ENCODE peak calls at places on chromosomes 7 and 10, in six cellular contexts. K is PC-3, I is neuronal stem cell, Z is suprapubic skin, T is H1, Y is OCI-LY7. N is an unnamed sample.
A peak's percentile ranks its signal among the peaks of the same experiment; 100 is the strongest.

GRCh38 chr7:108094933-108095710 is 35.0 kb downstream of the LAMB4 start:
- DNase-seq in K (peak; percentile 80), I (no peak), Z (no peak), T (no peak), Y (peak; percentile 8), N (no peak)

GRCh38 chr10:47349516-47349915 is 1.4 kb downstream of the RBP3 start:
- DNase-seq in K (no peak), I (no peak), Z (no peak), T (no peak), Y (no peak), N (no peak)

GRCh38 chr10:70684841-70685457 is 12.6 kb downstream of the ADAMTS14 start:
- DNase-seq in K (no peak), I (no peak), Z (no peak), T (no peak), Y (no peak), N (no peak)

GRCh38 chr10:30803901-30804322 is 174.4 kb upstream of the LYZL2 start:
- DNase-seq in K (no peak), I (no peak), Z (peak; percentile 83), T (no peak), Y (no peak), N (no peak)

GRCh38 chr10:15295540-15296325 is 75.4 kb downstream of the FAM171A1 start:
- DNase-seq in K (no peak), I (no peak), Z (no peak), T (no peak), Y (no peak), N (no peak)

GRCh38 chr7:117715784-117716445 is 157.3 kb downstream of the CTTNBP2 start:
- DNase-seq in K (peak; percentile 72), I (peak; percentile 27), Z (no peak), T (no peak), Y (peak; percentile 40), N (no peak)

GRCh38 chr7:145156834-145157233 is 321.0 kb upstream of the TPK1 start:
- DNase-seq in K (no peak), I (no peak), Z (no peak), T (no peak), Y (no peak), N (no peak)

GRCh38 chr7:27179503-27180430 is 5.3 kb downstream of the HOXA11 start:
- DNase-seq in K (peak; percentile 90), I (no peak), Z (peak; percentile 91), T (no peak), Y (peak; percentile 64), N (no peak)

GRCh38 chr10:46557319-46558140 is 1.1 kb upstream of the GPRIN2 start:
- DNase-seq in K (no peak), I (no peak), Z (peak; percentile 88), T (no peak), Y (no peak), N (no peak)

GRCh38 chr7:15463801-15464761 is 97.7 kb downstream of the AGMO start:
- DNase-seq in K (no peak), I (no peak), Z (no peak), T (no peak), Y (no peak), N (no peak)

GRCh38 chr7:129212596-129212995 is 12.2 kb upstream of the AHCYL2 start:
- DNase-seq in K (no peak), I (no peak), Z (no peak), T (no peak), Y (no peak), N (no peak)
- H3K36me3 ChIP-seq in K (no peaks in the 10 kb centered on the region), I (peaks cover 63% of the 10 kb centered on the region), Z (peaks cover 22% of the 10 kb centered on the region), T (peaks cover 28% of the 10 kb centered on the region), Y (no peaks in the 10 kb centered on the region), N (no peaks in the 10 kb centered on the region)

DNA sequence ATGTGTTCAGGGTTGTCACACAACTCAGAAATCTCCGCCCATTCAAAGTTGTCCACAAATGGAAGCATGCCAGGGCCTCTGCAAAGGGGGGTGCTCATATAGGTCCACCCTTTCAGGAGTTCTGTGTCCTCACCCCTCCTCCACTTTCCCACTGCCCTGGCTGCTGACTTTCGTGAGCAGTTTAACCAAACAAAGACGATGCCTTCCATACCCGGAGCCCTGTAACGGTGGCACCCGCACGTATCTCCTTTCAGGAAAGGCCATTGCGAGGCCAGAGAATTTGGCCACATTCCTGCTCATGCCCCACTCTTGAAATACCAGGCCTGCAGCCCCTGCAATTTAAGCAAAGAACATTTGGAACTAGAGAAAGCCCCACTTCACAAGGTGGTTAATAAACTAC is 1.4 kb downstream of the CPXM2 start:
- DNase-seq in K (no peak), I (no peak), Z (no peak), T (no peak), Y (no peak), N (no peak)
- H3K4me3 ChIP-seq in K (no peak overlapping the region), I (no peak overlapping the region), Z (peak overlapping the region; percentile 45), T (no peak overlapping the region), Y (no peak overlapping the region), N (no peak overlapping the region)

DNA sequence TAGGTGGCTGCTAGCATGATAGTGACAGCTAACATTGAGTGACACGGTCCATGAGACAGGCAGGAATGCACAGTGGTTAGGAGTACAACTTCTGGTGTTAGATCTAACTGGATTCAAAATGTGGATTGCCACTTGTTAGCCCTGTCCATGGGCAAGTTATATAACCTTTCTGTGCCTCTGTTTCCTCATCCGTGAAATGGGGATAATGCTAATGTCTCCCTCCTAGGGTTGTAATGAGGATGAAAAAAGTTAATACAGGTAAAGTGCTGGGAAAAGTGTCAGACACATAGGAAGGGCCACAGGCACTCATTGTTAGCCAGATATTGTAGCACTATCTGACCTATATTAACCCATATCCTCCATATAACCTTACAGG is 41.8 kb downstream of the TACR2 start:
- DNase-seq in K (no peak), I (no peak), Z (no peak), T (no peak), Y (no peak), N (no peak)
- H3K36me3 ChIP-seq in K (peaks cover 53% of the 10 kb centered on the region), I (peaks cover 22% of the 10 kb centered on the region), Z (peaks cover 47% of the 10 kb centered on the region), T (peaks cover 45% of the 10 kb centered on the region), Y (peaks cover 10% of the 10 kb centered on the region), N (peaks cover 19% of the 10 kb centered on the region)

GRCh38 chr7:137934176-137934826 is 67.6 kb downstream of the CREB3L2 start:
- DNase-seq in K (no peak), I (no peak), Z (no peak), T (no peak), Y (no peak), N (no peak)

GRCh38 chr7:137934941-137935848 is 66.7 kb downstream of the CREB3L2 start:
- DNase-seq in K (no peak), I (no peak), Z (no peak), T (no peak), Y (peak; percentile 20), N (peak; percentile 45)

GRCh38 chr7:137937202-137937560 is 64.7 kb downstream of the CREB3L2 start:
- DNase-seq in K (no peak), I (no peak), Z (no peak), T (no peak), Y (no peak), N (no peak)

GRCh38 chr7:137936509-137937201 is 65.2 kb downstream of the CREB3L2 start:
- DNase-seq in K (no peak), I (no peak), Z (no peak), T (no peak), Y (no peak), N (no peak)

GRCh38 chr7:137935849-137936508 is 65.9 kb downstream of the CREB3L2 start:
- DNase-seq in K (no peak), I (no peak), Z (no peak), T (no peak), Y (peak; percentile 25), N (no peak)
- H3K4me3 ChIP-seq in K (no peak overlapping the region), I (no peak overlapping the region), Z (peak overlapping the region; percentile 26), T (no peak overlapping the region), Y (no peak overlapping the region), N (peak overlapping the region; percentile 28)

GRCh38 chr7:138890782-138891445 is 90.3 kb downstream of the KIAA1549 start:
- DNase-seq in K (peak; percentile 97), I (no peak), Z (no peak), T (no peak), Y (no peak), N (no peak)

GRCh38 chr7:138892808-138893207 is 88.4 kb downstream of the KIAA1549 start:
- DNase-seq in K (peak; percentile 81), I (no peak), Z (no peak), T (no peak), Y (no peak), N (no peak)

GRCh38 chr7:138891446-138891810 is 89.8 kb downstream of the KIAA1549 start:
- DNase-seq in K (no peak), I (no peak), Z (no peak), T (no peak), Y (no peak), N (no peak)

GRCh38 chr7:138893258-138893657 is 87.9 kb downstream of the KIAA1549 start:
- DNase-seq in K (no peak), I (no peak), Z (no peak), T (no peak), Y (no peak), N (no peak)

DNA sequence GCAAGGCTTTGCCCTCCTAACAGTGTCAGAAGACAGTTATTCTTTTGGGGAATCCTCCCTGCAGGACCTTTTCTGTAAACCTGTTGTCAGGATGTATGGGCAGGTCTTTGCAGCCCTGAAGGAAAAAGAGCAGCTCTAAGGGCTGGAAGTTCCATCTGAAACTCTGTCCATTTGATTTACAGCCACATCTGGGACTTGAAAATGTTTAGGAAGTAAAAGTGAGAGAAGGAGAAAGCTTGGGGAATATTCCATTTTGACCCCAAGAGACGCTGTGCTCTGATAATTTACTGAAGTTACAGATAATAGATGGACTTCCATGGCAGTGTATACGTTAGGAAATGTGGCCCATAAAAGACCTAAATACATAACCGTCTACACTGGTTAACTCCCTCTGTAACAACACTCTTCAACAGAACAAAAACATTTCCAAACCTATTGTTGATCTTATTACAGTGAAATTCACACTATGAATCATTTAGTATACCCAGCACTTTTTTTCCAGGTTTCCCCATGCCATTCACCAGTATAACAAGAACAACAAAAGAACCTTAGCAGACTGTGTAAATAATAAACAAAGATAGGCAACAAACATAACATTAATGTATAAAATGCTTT is 89.1 kb downstream of the KIAA1549 start:
- DNase-seq in K (peak; percentile 52), I (no peak), Z (no peak), T (no peak), Y (no peak), N (no peak)
- H3K36me3 ChIP-seq in K (peaks cover 15% of the 10 kb centered on the region), I (peaks cover 80% of the 10 kb centered on the region), Z (peaks cover 2% of the 10 kb centered on the region), T (peaks cover 12% of the 10 kb centered on the region), Y (no peaks in the 10 kb centered on the region), N (no peaks in the 10 kb centered on the region)